ENCODE peak calls at places on chromosomes 16 and 17, in four cellular contexts. J is A549, B is HepG2, W is K562. Q is an unnamed sample.

GRCh38 chr16:6611535-6611934 is 721.1 kb upstream of the RBFOX1 start:
- DNase-seq in W (peak), J (no peak), B (no peak), Q (no peak)

GRCh38 chr17:63820963-63821561 is 6.2 kb upstream of the PSMC5 start:
- DNase-seq in J (no peak), W (no peak), B (no peak), Q (no peak)

GRCh38 chr17:28402844-28403243 is 3.2 kb downstream of the SLC46A1 start:
- DNase-seq in W (no peak), J (no peak), B (no peak), Q (no peak)

GRCh38 chr16:2854700-2855309 is 3.2 kb downstream of the PRSS22 start:
- DNase-seq in J (no peak), B (no peak), W (peak), Q (peak)

GRCh38 chr17:64504769-64505319 is 1.2 kb downstream of the DDX5 start:
- DNase-seq in B (peak), W (no peak), J (no peak), Q (no peak)

GRCh38 chr17:63843387-63844292 is 1.2 kb upstream of the SMARCD2 start:
- DNase-seq in B (no peak), J (no peak), W (no peak), Q (no peak)

GRCh38 chr16:89307421-89307805 is 89.9 kb downstream of the ZNF778 start:
- DNase-seq in B (no peak), W (no peak), J (no peak), Q (no peak)

GRCh38 chr17:48074322-48075054 is 26.3 kb downstream of the NFE2L1 start:
- DNase-seq in B (peak), J (peak), W (peak), Q (peak)

GRCh38 chr17:32227910-32228309 is 37.7 kb upstream of the RHBDL3 start:
- DNase-seq in W (no peak), B (no peak), J (no peak), Q (peak)

DNA sequence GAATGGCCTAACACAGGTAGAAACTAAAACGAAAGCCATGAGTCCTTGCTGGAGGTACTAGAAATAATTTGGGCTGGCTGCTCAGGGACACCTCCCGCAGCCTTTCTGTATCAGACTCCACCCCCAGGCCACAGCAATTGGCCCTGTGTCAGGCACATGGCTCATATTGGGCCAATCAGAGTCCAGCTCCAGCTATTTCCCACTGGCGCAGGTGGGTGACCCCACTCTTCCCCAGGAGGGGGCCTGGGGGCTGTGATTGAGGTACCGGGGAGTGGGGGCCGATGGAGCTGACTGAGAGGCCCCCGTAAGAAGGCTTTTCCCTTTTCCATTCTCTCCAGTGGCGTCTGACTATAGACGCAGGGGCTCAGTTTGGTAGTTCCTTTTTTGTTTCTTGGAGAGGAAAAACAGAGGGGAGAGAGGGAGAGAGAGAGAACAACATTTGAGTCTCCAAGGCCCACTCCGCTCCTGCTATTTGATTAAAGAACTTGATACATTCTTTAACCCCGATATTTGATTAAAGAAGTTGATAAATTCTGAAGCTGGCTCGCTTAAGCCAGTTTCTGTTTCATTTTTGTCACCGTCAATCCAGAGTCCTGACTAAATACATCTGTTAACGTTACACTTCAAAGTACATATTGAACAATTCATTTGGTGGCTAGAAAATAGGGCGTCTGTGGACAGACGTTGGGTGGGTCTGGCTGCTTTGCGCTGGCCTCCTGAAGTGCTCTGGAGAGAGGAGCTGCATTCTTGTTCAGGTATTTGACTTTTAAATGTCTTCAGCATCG is 26.3 kb downstream of the FOXL1 start:
- DNase-seq in W (no peak), B (no peak), J (no peak), Q (no peak)
- TF ChIP-seq HMGXB4 in W (no peak), B (no peak), J (no peak), Q (no peak)

GRCh38 chr17:19386276-19386863 is 620 bp downstream of the MFAP4 start:
- DNase-seq in J (peak), B (no peak), W (no peak), Q (no peak)
- TF ChIP-seq HMGXB4 in J (no peak), B (no peak), W (no peak), Q (no peak)

GRCh38 chr17:46110219-46110618 is 83.0 kb downstream of the KANSL1 start:
- DNase-seq in J (no peak), W (no peak), B (no peak), Q (no peak)
- TF ChIP-seq HMGXB4 in J (no peak), W (no peak), B (no peak), Q (no peak)

GRCh38 chr16:27171584-27171983 is 31.7 kb upstream of the KDM8 start:
- DNase-seq in W (no peak), J (no peak), B (no peak), Q (no peak)

GRCh38 chr16:27177031-27177774 is 26.1 kb upstream of the KDM8 start:
- DNase-seq in J (no peak), W (no peak), B (no peak), Q (no peak)

GRCh38 chr16:27174798-27175197 is 28.5 kb upstream of the KDM8 start:
- DNase-seq in J (peak), W (peak), B (no peak), Q (no peak)

GRCh38 chr16:27175888-27176287 is 27.4 kb upstream of the KDM8 start:
- DNase-seq in J (no peak), W (peak), B (no peak), Q (no peak)

DNA sequence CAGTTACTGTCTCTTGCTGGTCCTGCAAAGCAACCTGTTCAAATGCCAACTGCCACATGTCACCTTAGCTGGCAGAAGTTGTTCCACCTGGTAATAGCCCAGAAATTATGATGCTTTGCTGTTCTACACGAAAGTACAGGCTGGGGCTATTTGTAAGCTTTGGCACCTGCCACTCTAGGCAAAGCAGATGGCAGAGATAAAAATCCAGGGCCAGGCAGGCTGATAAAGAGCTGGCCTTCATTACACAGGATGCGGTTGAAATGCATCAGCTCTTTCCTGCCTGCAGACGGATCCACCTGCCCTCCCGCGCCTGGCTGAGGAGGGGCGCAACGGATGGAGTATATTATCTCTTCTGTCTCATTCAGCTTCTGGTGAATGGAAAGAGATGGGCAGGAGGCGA is 29.3 kb upstream of the KDM8 start:
- DNase-seq in B (no peak), J (no peak), W (no peak), Q (no peak)
- TF ChIP-seq HMGXB4 in B (no peak), J (no peak), W (no peak), Q (no peak)

GRCh38 chr17:77462101-77462500 is 321.3 kb downstream of the SEC14L1 start:
- DNase-seq in W (no peak), B (no peak), J (no peak), Q (no peak)

GRCh38 chr17:77460514-77461046 is 319.8 kb downstream of the SEC14L1 start:
- DNase-seq in B (no peak), J (no peak), W (no peak), Q (no peak)

GRCh38 chr17:77462553-77463497 is 322.1 kb downstream of the SEC14L1 start:
- DNase-seq in J (no peak), B (no peak), W (no peak), Q (no peak)

GRCh38 chr17:77459018-77459755 is 318.4 kb downstream of the SEC14L1 start:
- DNase-seq in W (no peak), J (no peak), B (no peak), Q (no peak)

DNA sequence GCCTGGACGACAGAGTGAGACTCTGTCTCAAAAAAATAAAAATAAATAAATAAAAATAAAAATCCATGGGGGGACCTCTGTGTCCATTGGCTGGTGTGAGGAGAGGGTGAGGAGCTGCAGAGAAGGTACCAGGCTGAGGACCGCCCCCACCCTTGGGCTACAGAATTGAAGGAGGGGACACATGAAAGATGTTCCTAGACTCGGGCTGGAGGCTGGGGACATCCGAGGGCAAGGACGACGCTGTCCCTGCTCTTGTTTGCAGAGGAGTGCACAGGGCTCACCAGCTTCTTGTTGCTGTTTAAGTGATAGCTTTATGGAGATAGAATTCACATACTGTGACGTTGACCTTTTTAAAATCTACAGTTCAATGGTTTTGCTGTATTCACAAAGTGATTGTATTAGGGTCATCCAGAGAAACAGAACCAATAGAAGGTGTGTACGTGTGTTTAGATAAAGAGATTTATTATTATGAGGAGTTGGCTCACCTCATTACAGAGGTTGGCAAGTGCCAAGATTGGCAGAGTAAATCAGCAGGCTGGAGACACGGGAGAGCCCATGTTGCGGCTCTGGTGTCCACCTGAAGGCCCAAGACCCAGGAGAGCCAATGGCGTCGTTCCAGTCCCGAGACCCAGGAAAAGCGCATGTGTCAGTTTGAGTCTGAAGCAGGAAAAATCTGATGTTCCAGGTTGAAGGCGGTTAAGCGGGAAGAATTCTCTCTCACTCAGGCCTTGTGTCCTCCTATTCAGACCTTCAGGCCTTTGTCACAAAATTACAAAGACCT is 320.7 kb downstream of the SEC14L1 start:
- DNase-seq in J (no peak), W (no peak), B (no peak), Q (no peak)
- TF ChIP-seq HMGXB4 in J (no peak), W (no peak), B (no peak), Q (no peak)

GRCh38 chr16:56919099-56919800 is 12.7 kb upstream of the HERPUD1 start:
- DNase-seq in W (no peak), B (peak), J (no peak), Q (no peak)
- TF ChIP-seq HMGXB4 in W (no peak), B (peak), J (no peak), Q (no peak)

GRCh38 chr17:67605259-67605912 is 112.3 kb upstream of the NOL11 start:
- DNase-seq in J (no peak), W (no peak), B (no peak), Q (no peak)
- TF ChIP-seq HMGXB4 in J (no peak), W (no peak), B (no peak), Q (no peak)

GRCh38 chr16:16798504-16798903 is 419.6 kb downstream of the NPIPA7 start:
- DNase-seq in J (no peak), W (no peak), B (no peak), Q (no peak)
- TF ChIP-seq HMGXB4 in J (no peak), W (no peak), B (no peak), Q (no peak)

GRCh38 chr16:1612320-1613111 is at the start of gene CRAMP1:
- DNase-seq in B (no peak), W (peak), J (peak), Q (peak)

GRCh38 chr16:1613728-1614225 is 1.6 kb downstream of the CRAMP1 start:
- DNase-seq in B (no peak), W (no peak), J (no peak), Q (peak)

GRCh38 chr16:1614226-1615102 is 2.3 kb downstream of the CRAMP1 start:
- DNase-seq in B (no peak), J (peak), W (peak), Q (peak)

GRCh38 chr16:1610841-1611653 is 825 bp downstream of the IFT140 start:
- DNase-seq in B (no peak), J (no peak), W (no peak), Q (no peak)

DNA sequence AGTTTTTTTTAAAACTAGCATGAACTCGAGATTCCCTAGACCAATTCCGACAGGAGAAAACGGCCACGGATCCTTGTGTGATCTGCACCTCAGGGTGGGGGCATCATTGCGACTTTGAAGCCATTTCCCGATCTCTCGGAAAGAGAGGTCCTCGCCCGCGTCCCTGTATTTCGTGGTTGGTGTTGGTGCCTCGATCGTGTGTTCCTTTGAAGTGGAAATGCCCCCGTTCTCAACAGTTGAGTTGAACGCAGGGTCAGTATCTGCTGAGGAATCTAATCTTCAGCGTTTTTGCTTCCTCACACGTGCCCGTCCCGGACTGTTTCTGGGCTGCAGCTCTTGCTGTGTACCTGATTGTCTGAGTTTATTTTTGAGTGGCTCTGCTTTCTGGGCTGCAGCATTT is 1.1 kb downstream of the CRAMP1 start:
- DNase-seq in W (no peak), J (no peak), B (no peak), Q (no peak)
- TF ChIP-seq HMGXB4 in W (no peak), J (no peak), B (no peak), Q (no peak)

DNA sequence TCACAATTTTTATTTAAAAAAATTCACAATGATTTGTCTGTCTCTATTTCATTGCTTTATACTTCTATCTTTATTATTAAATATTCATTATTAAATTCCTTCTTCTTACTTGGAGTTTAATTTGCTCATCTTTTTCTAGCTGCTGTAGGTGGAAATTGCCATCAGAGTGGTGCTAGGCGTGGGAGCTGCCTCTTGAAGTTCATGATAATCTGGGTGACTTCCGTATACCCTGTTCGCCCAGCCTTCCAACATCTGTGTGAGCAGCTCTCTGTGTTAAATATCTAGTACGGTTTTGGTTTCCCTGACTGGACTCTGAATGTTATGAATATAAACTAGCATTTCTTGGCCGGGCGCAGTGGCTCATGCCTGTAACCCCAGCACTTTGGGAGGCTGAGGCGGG is 84.0 kb upstream of the RPH3AL start:
- DNase-seq in B (no peak), J (no peak), W (no peak), Q (no peak)
- TF ChIP-seq HMGXB4 in B (no peak), J (no peak), W (no peak), Q (no peak)